ENCODE peak calls at places on chromosome 13, in eight cellular contexts. B is hypothalamus, X is ELR, H is fibroblast of the conjunctiva, W is activated T-cell treated with anti-CD3 and anti-CD28 coated beads for 1 hour, F is retina, Z is neural crest cell, D is LoVo. I is an unnamed sample.

GRCh38 chr13:72970301-72970880 is 88.4 kb upstream of the KLF5 start:
- DNase-seq in B (no peak), X (peak), H (no peak), W (no peak), F (no peak), Z (no peak), D (peak), I (no peak)

GRCh38 chr13:112066624-112067004 is 335 bp upstream of the SOX1 start:
- DNase-seq in B (peak), X (no peak), H (no peak), W (peak), F (no peak), Z (peak), D (no peak), I (no peak)

GRCh38 chr13:106033634-106034033 is 501.8 kb downstream of the EFNB2 start:
- DNase-seq in B (no peak), X (peak), H (peak), W (no peak), F (no peak), Z (no peak), D (no peak), I (no peak)

GRCh38 chr13:44132710-44133109 is 240.9 kb upstream of the SERP2 start:
- DNase-seq in B (no peak), X (peak), H (no peak), W (no peak), F (no peak), Z (no peak), D (peak), I (no peak)

GRCh38 chr13:24267283-24267682 is 42.1 kb upstream of the C1QTNF9 start:
- DNase-seq in B (no peak), X (no peak), H (no peak), W (no peak), F (no peak), Z (no peak), D (no peak), I (no peak)

GRCh38 chr13:21668665-21669599 is 1.9 kb upstream of the FGF9 start:
- DNase-seq in B (no peak), X (peak), H (no peak), W (peak), F (peak), Z (peak), D (no peak), I (no peak)

GRCh38 chr13:63517376-63517775 is 2101.7 kb upstream of the PCDH20 start:
- DNase-seq in B (no peak), X (peak), H (peak), W (no peak), F (no peak), Z (no peak), D (no peak), I (peak)

GRCh38 chr13:23741879-23742510 is 147.2 kb downstream of the MIPEP start:
- DNase-seq in B (no peak), X (peak), H (no peak), W (no peak), F (no peak), Z (peak), D (no peak), I (no peak)

GRCh38 chr13:76383671-76384461 is 502.3 kb downstream of the KCTD12 start:
- DNase-seq in B (no peak), X (peak), H (peak), W (no peak), F (no peak), Z (no peak), D (peak), I (peak)